ENCODE peak calls at places on chromosomes 7 and 10, in seven cellular contexts. One of them, this sample, is unnamed. For H3K9me3, the result is how much of the 10 kb centered on the place peaks cover.

GRCh38 chr7:24836084-24836483 is 78.8 kb upstream of the GSDME start:
- DNase-seq in GM23248: no peak
- DNase-seq in lower lobe of right lung: no peak
- DNase-seq in prostate gland: no peak
- DNase-seq in tibial nerve: no peak
- DNase-seq in heart right ventricle: no peak
- DNase-seq in psoas muscle: no peak
- DNase-seq in this sample: no peak

GRCh38 chr7:2269468-2270460 is 27.7 kb downstream of the NUDT1 start:
- DNase-seq in tibial nerve: no peak
- DNase-seq in heart right ventricle: no peak
- DNase-seq in lower lobe of right lung: no peak
- DNase-seq in prostate gland: no peak
- DNase-seq in psoas muscle: no peak
- DNase-seq in GM23248: peak
- DNase-seq in this sample: no peak

GRCh38 chr10:79102056-79102874 is 33.5 kb downstream of the ZMIZ1 start:
- DNase-seq in tibial nerve: peak
- DNase-seq in psoas muscle: peak
- DNase-seq in prostate gland: peak
- DNase-seq in GM23248: peak
- DNase-seq in heart right ventricle: peak
- DNase-seq in lower lobe of right lung: no peak
- DNase-seq in this sample: peak

GRCh38 chr7:2120251-2120660 is 112.5 kb downstream of the MAD1L1 start:
- DNase-seq in lower lobe of right lung: no peak
- DNase-seq in psoas muscle: no peak
- DNase-seq in GM23248: no peak
- DNase-seq in tibial nerve: no peak
- DNase-seq in prostate gland: no peak
- DNase-seq in heart right ventricle: peak
- DNase-seq in this sample: no peak

GRCh38 chr10:67780759-67781538 is 57.0 kb downstream of the DNAJC12 start:
- DNase-seq in psoas muscle: no peak
- DNase-seq in GM23248: no peak
- DNase-seq in lower lobe of right lung: no peak
- DNase-seq in prostate gland: no peak
- DNase-seq in heart right ventricle: no peak
- DNase-seq in tibial nerve: no peak
- DNase-seq in this sample: no peak

GRCh38 chr10:84156768-84157167 is 16.8 kb upstream of the GPR15LG start:
- DNase-seq in GM23248: peak
- DNase-seq in prostate gland: no peak
- DNase-seq in heart right ventricle: no peak
- DNase-seq in psoas muscle: no peak
- DNase-seq in tibial nerve: no peak
- DNase-seq in lower lobe of right lung: no peak
- DNase-seq in this sample: no peak

GRCh38 chr7:142886866-142887265 is 1.3 kb upstream of the TRPV6 start:
- DNase-seq in tibial nerve: no peak
- DNase-seq in prostate gland: no peak
- DNase-seq in lower lobe of right lung: no peak
- DNase-seq in psoas muscle: no peak
- DNase-seq in GM23248: no peak
- DNase-seq in heart right ventricle: no peak
- DNase-seq in this sample: no peak

GRCh38 chr10:107025676-107026075 is 138.8 kb downstream of the SORCS1 start:
- DNase-seq in lower lobe of right lung: no peak
- DNase-seq in psoas muscle: no peak
- DNase-seq in tibial nerve: no peak
- DNase-seq in heart right ventricle: no peak
- DNase-seq in prostate gland: no peak
- DNase-seq in GM23248: no peak
- DNase-seq in this sample: no peak

GRCh38 chr10:101690461-101690860 is 4.5 kb downstream of the FBXW4 start:
- DNase-seq in tibial nerve: no peak
- DNase-seq in lower lobe of right lung: peak
- DNase-seq in GM23248: no peak
- DNase-seq in prostate gland: no peak
- DNase-seq in heart right ventricle: no peak
- DNase-seq in psoas muscle: no peak
- DNase-seq in this sample: no peak

GRCh38 chr10:114397651-114398145 is 6.6 kb downstream of the AFAP1L2 start:
- DNase-seq in prostate gland: no peak
- DNase-seq in psoas muscle: no peak
- DNase-seq in GM23248: peak
- DNase-seq in heart right ventricle: no peak
- DNase-seq in lower lobe of right lung: no peak
- DNase-seq in tibial nerve: no peak
- DNase-seq in this sample: no peak

GRCh38 chr7:28070311-28071055 is 110.1 kb downstream of the JAZF1 start:
- DNase-seq in tibial nerve: no peak
- DNase-seq in GM23248: peak
- DNase-seq in prostate gland: no peak
- DNase-seq in heart right ventricle: no peak
- DNase-seq in psoas muscle: no peak
- DNase-seq in lower lobe of right lung: no peak
- DNase-seq in this sample: no peak

DNA sequence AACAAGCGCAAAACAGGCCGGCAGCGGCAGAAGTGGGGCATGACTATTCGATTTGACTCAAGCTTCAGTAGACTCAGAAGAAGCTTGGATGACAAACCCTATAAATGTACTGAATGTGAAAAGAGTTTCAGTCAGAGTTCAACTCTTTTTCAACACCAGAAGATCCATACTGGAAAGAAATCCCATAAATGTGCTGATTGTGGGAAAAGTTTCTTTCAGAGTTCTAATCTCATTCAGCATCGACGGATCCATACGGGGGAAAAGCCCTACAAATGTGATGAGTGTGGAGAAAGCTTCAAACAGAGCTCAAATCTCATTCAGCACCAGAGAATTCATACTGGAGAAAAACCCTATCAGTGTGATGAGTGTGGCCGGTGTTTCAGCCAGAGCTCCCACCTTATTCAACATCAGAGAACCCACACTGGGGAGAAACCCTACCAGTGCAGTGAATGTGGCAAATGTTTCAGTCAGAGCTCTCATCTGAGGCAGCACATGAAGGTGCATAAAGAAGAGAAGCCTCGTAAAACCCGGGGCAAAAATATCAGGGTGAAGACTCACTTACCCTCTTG is 2.8 kb downstream of the ZNF22 start:
- DNase-seq in tibial nerve: no peak
- DNase-seq in psoas muscle: no peak
- DNase-seq in lower lobe of right lung: no peak
- DNase-seq in heart right ventricle: no peak
- DNase-seq in GM23248: no peak
- DNase-seq in prostate gland: no peak
- DNase-seq in this sample: no peak
- H3K4me3 ChIP-seq in tibial nerve: no peak
- H3K4me3 ChIP-seq in psoas muscle: no peak
- H3K4me3 ChIP-seq in lower lobe of right lung: no peak
- H3K4me3 ChIP-seq in heart right ventricle: no peak
- H3K4me3 ChIP-seq in GM23248: no peak
- H3K4me3 ChIP-seq in prostate gland: no peak
- H3K4me3 ChIP-seq in this sample: no peak

GRCh38 chr10:29753283-29753682 is 118.5 kb upstream of the SVIL start:
- DNase-seq in psoas muscle: no peak
- DNase-seq in GM23248: no peak
- DNase-seq in tibial nerve: no peak
- DNase-seq in prostate gland: no peak
- DNase-seq in lower lobe of right lung: no peak
- DNase-seq in heart right ventricle: no peak
- DNase-seq in this sample: no peak

GRCh38 chr10:29760139-29760538 is 125.4 kb upstream of the SVIL start:
- DNase-seq in prostate gland: no peak
- DNase-seq in tibial nerve: no peak
- DNase-seq in lower lobe of right lung: no peak
- DNase-seq in psoas muscle: no peak
- DNase-seq in heart right ventricle: no peak
- DNase-seq in GM23248: no peak
- DNase-seq in this sample: no peak

GRCh38 chr10:29756476-29756875 is 121.7 kb upstream of the SVIL start:
- DNase-seq in GM23248: no peak
- DNase-seq in lower lobe of right lung: no peak
- DNase-seq in tibial nerve: no peak
- DNase-seq in prostate gland: no peak
- DNase-seq in heart right ventricle: no peak
- DNase-seq in psoas muscle: no peak
- DNase-seq in this sample: no peak

GRCh38 chr10:29761916-29762315 is 127.1 kb upstream of the SVIL start:
- DNase-seq in psoas muscle: no peak
- DNase-seq in lower lobe of right lung: no peak
- DNase-seq in tibial nerve: no peak
- DNase-seq in prostate gland: no peak
- DNase-seq in heart right ventricle: no peak
- DNase-seq in GM23248: no peak
- DNase-seq in this sample: no peak

DNA sequence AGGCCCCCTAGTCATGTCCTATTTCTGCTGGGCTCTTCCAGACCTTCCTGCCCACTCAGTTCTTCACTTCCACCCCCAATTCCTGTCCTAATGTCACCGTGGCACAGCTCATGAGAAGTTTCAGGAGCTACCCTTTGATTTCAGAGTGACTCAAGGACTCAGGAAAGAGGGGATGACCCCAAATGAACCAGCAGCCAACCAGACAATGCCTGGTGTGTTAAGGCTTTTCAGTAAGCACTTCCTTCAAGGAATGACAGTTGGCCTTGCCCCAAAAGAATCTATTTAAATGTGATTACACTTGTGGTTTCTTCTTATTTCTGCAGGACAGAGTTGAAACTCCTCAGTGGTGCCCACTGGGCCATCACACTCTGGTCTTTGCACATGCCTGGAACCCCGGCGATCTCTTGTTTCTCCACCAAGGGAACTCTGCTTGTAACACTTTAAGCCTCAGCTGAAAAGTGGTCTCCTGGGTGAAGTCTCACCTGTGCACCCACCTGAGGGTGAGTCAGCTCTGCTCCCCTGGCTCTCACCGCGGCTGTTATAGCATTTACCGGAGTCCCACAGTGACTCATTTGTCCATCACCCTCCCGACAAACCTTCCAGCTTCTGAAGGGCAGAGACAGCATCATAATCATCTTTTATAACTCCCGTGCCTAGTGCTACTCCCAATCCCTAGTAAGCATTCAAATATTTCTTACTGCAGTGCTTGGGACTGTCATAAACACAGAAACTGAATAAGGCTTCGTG is 123.0 kb upstream of the SVIL start:
- DNase-seq in psoas muscle: no peak
- DNase-seq in GM23248: peak
- DNase-seq in prostate gland: no peak
- DNase-seq in tibial nerve: no peak
- DNase-seq in lower lobe of right lung: no peak
- DNase-seq in heart right ventricle: no peak
- DNase-seq in this sample: no peak
- H3K27ac ChIP-seq in psoas muscle: no peak
- H3K27ac ChIP-seq in GM23248: no peak
- H3K27ac ChIP-seq in prostate gland: no peak
- H3K27ac ChIP-seq in tibial nerve: no peak
- H3K27ac ChIP-seq in lower lobe of right lung: no peak
- H3K27ac ChIP-seq in heart right ventricle: no peak
- H3K27ac ChIP-seq in this sample: no peak

GRCh38 chr10:10796061-10796773 is 221.5 kb upstream of the CELF2 start:
- DNase-seq in psoas muscle: no peak
- DNase-seq in GM23248: peak
- DNase-seq in prostate gland: no peak
- DNase-seq in tibial nerve: no peak
- DNase-seq in lower lobe of right lung: no peak
- DNase-seq in heart right ventricle: no peak
- DNase-seq in this sample: no peak

GRCh38 chr10:10791869-10792268 is 225.8 kb upstream of the CELF2 start:
- DNase-seq in prostate gland: no peak
- DNase-seq in heart right ventricle: no peak
- DNase-seq in lower lobe of right lung: no peak
- DNase-seq in GM23248: no peak
- DNase-seq in tibial nerve: no peak
- DNase-seq in psoas muscle: no peak
- DNase-seq in this sample: no peak

GRCh38 chr10:10794776-10795175 is 222.9 kb upstream of the CELF2 start:
- DNase-seq in lower lobe of right lung: no peak
- DNase-seq in GM23248: no peak
- DNase-seq in tibial nerve: no peak
- DNase-seq in prostate gland: no peak
- DNase-seq in psoas muscle: no peak
- DNase-seq in heart right ventricle: no peak
- DNase-seq in this sample: no peak

GRCh38 chr10:10792681-10793080 is 225.0 kb upstream of the CELF2 start:
- DNase-seq in tibial nerve: no peak
- DNase-seq in GM23248: peak
- DNase-seq in lower lobe of right lung: no peak
- DNase-seq in psoas muscle: no peak
- DNase-seq in prostate gland: no peak
- DNase-seq in heart right ventricle: no peak
- DNase-seq in this sample: no peak

DNA sequence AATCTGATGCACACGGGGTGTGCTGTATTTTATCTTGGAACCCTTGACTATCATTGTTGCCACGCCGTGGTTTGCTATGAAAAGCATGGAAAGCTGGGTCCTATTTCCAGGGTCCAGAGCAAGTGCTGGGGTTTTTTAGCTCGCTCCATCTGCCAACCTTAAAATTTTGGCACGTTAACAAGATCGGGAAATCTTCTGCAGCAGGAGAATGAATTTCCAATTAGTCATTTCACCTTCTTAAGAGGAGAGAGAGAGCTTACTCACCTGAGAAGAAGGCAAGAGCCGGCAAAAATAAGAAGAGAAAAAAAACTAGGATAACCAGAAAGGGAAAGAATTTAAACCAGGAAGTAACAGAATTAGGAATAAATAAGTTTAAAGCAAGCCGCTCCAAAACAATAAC is 223.6 kb upstream of the CELF2 start:
- DNase-seq in prostate gland: no peak
- DNase-seq in lower lobe of right lung: no peak
- DNase-seq in heart right ventricle: no peak
- DNase-seq in GM23248: no peak
- DNase-seq in tibial nerve: no peak
- DNase-seq in psoas muscle: no peak
- DNase-seq in this sample: no peak
- H3K9me3 ChIP-seq in prostate gland: under half
- H3K9me3 ChIP-seq in lower lobe of right lung: under half
- H3K9me3 ChIP-seq in heart right ventricle: under half
- H3K9me3 ChIP-seq in GM23248: under half
- H3K9me3 ChIP-seq in tibial nerve: under half
- H3K9me3 ChIP-seq in psoas muscle: under half
- H3K9me3 ChIP-seq in this sample: under half

GRCh38 chr7:95822717-95823116 is 50.4 kb downstream of the DYNC1I1 start:
- DNase-seq in heart right ventricle: no peak
- DNase-seq in tibial nerve: no peak
- DNase-seq in GM23248: no peak
- DNase-seq in lower lobe of right lung: no peak
- DNase-seq in psoas muscle: no peak
- DNase-seq in prostate gland: no peak
- DNase-seq in this sample: no peak

GRCh38 chr7:95811846-95812445 is 39.6 kb downstream of the DYNC1I1 start:
- DNase-seq in lower lobe of right lung: no peak
- DNase-seq in heart right ventricle: no peak
- DNase-seq in tibial nerve: no peak
- DNase-seq in psoas muscle: no peak
- DNase-seq in GM23248: peak
- DNase-seq in prostate gland: no peak
- DNase-seq in this sample: no peak

GRCh38 chr7:95820778-95821177 is 48.4 kb downstream of the DYNC1I1 start:
- DNase-seq in heart right ventricle: no peak
- DNase-seq in lower lobe of right lung: no peak
- DNase-seq in psoas muscle: no peak
- DNase-seq in prostate gland: no peak
- DNase-seq in GM23248: no peak
- DNase-seq in tibial nerve: no peak
- DNase-seq in this sample: no peak

GRCh38 chr7:95817846-95818245 is 45.5 kb downstream of the DYNC1I1 start:
- DNase-seq in prostate gland: no peak
- DNase-seq in heart right ventricle: no peak
- DNase-seq in tibial nerve: no peak
- DNase-seq in GM23248: no peak
- DNase-seq in psoas muscle: no peak
- DNase-seq in lower lobe of right lung: no peak
- DNase-seq in this sample: no peak
- H3K4me3 ChIP-seq in prostate gland: no peak
- H3K4me3 ChIP-seq in heart right ventricle: no peak
- H3K4me3 ChIP-seq in tibial nerve: no peak
- H3K4me3 ChIP-seq in GM23248: no peak
- H3K4me3 ChIP-seq in psoas muscle: no peak
- H3K4me3 ChIP-seq in lower lobe of right lung: no peak
- H3K4me3 ChIP-seq in this sample: no peak